ENCODE peak calls at places on chromosomes 1 and 21, in eight cellular contexts. O is EL; W is stimulated activated CD4-positive, alpha-beta T cell treated with anti-CD3 and anti-CD28 coated beads, Interleukin-4, amount 100 ng/mL, for 4 hours; G is GM10248; D is C1 segment of cervical spinal cord; C is G401; Z is T1000; V is memory B cell. X is an unnamed sample.

GRCh38 chr1:179137623-179138235 is 55.9 kb downstream of the TOR3A start:
- DNase-seq in G (no peak), D (no peak), Z (no peak), V (no peak), C (no peak), W (no peak), O (no peak), X (no peak)

GRCh38 chr21:34617753-34618339 is 2.9 kb upstream of the RCAN1 start:
- DNase-seq in V (no peak), D (no peak), C (no peak), G (no peak), Z (no peak), W (no peak), O (no peak), X (no peak)

GRCh38 chr1:16614361-16615252 is 1.2 kb upstream of the NBPF1 start:
- DNase-seq in W (no peak), V (no peak), Z (no peak), D (no peak), O (no peak), G (no peak), C (no peak), X (no peak)

GRCh38 chr1:153490272-153491051 is 30.0 kb upstream of the S100A7 start:
- DNase-seq in G (no peak), V (no peak), D (no peak), W (no peak), O (peak), Z (peak), C (no peak), X (no peak)

GRCh38 chr1:33010946-33011731 is 25.5 kb downstream of the AK2 start:
- DNase-seq in W (no peak), C (peak), D (no peak), V (no peak), G (no peak), Z (no peak), O (peak), X (no peak)

GRCh38 chr1:20255666-20256065 is 35.0 kb upstream of the VWA5B1 start:
- DNase-seq in W (no peak), C (no peak), D (no peak), V (no peak), O (peak), G (no peak), Z (no peak), X (no peak)

GRCh38 chr1:28632560-28632959 is 10.3 kb downstream of the TAF12 start:
- DNase-seq in W (no peak), C (no peak), O (no peak), D (no peak), Z (no peak), G (no peak), V (no peak), X (no peak)

GRCh38 chr1:157833155-157833554 is 8.5 kb downstream of the CD5L start:
- DNase-seq in G (peak), O (no peak), Z (no peak), V (no peak), W (no peak), C (no peak), D (no peak), X (no peak)

GRCh38 chr1:19273106-19273843 is 15.3 kb downstream of the AKR7A3 start:
- DNase-seq in C (no peak), O (no peak), G (no peak), Z (no peak), D (no peak), V (no peak), W (no peak), X (no peak)

GRCh38 chr1:41898191-41898713 is 20.5 kb downstream of the HIVEP3 start:
- DNase-seq in W (peak), V (no peak), C (no peak), G (no peak), O (peak), Z (no peak), D (no peak), X (no peak)

GRCh38 chr21:26405071-26405470 is 168.0 kb downstream of the CYYR1 start:
- DNase-seq in D (no peak), G (no peak), O (peak), V (no peak), W (no peak), C (no peak), Z (no peak), X (no peak)

GRCh38 chr1:32886828-32887414 is 630 bp downstream of the HPCA start:
- DNase-seq in Z (no peak), G (no peak), O (no peak), W (no peak), V (no peak), D (no peak), C (peak), X (no peak)

GRCh38 chr1:93629101-93630059 is 52.3 kb downstream of the BCAR3 start:
- DNase-seq in V (peak), C (peak), Z (peak), G (peak), W (no peak), O (peak), D (no peak), X (no peak)

GRCh38 chr1:158035976-158036583 is 42.6 kb downstream of the KIRREL1 start:
- DNase-seq in V (peak), Z (no peak), W (peak), C (peak), O (peak), D (no peak), G (no peak), X (no peak)

GRCh38 chr1:152459596-152460528 is 45.8 kb upstream of the CRNN start:
- DNase-seq in W (peak), C (peak), V (peak), D (peak), O (peak), G (peak), Z (no peak), X (peak)

X was measured in hypothalamus.